ENCODE peak calls at places on chromosomes 6 and 20, in four cellular contexts. N, U, O and C are unnamed samples.

GRCh38 chr20:44460795-44461141 is 14.9 kb upstream of the TTPAL start:
- DNase-seq in U (no peak), N (peak), O (peak), C (no peak)

GRCh38 chr20:58682656-58683055 is 9.9 kb upstream of the NPEPL1 start:
- DNase-seq in U (no peak), O (no peak), N (no peak), C (no peak)

GRCh38 chr20:43755851-43756250 is 29.0 kb upstream of the GTSF1L start:
- DNase-seq in U (no peak), N (no peak), O (no peak), C (no peak)

GRCh38 chr20:57680934-57681914 is 28.6 kb downstream of the PMEPA1 start:
- DNase-seq in O (no peak), N (no peak), U (no peak), C (peak)

GRCh38 chr20:39893013-39893685 is 795.9 kb downstream of the MAFB start:
- DNase-seq in U (no peak), N (no peak), O (no peak), C (no peak)

GRCh38 chr6:324729-325125 is 32.4 kb downstream of the DUSP22 start:
- DNase-seq in O (no peak), N (no peak), U (no peak), C (no peak)

GRCh38 chr20:37382539-37383120 is 36.7 kb downstream of the SRC start:
- DNase-seq in O (no peak), N (no peak), U (no peak), C (no peak)

GRCh38 chr20:24986436-24987015 is 6.0 kb downstream of the APMAP start:
- DNase-seq in O (no peak), N (no peak), U (no peak), C (no peak)

GRCh38 chr6:89749918-89750317 is 69.7 kb downstream of the MDN1 start:
- DNase-seq in O (no peak), U (no peak), N (no peak), C (no peak)

GRCh38 chr6:113178349-113178748 is 678.8 kb upstream of the MARCKS start:
- DNase-seq in O (no peak), U (no peak), N (no peak), C (no peak)

GRCh38 chr6:111614833-111615582 is 9.3 kb upstream of the TRAF3IP2 start:
- DNase-seq in O (no peak), U (peak), N (peak), C (no peak)

GRCh38 chr20:19679931-19680330 is 78.1 kb upstream of the RIN2 start:
- DNase-seq in U (no peak), N (no peak), O (no peak), C (no peak)

GRCh38 chr20:51631011-51631950 is 88.8 kb upstream of the NFATC2 start:
- DNase-seq in N (peak), U (no peak), O (peak), C (no peak)

GRCh38 chr6:27161946-27162603 is 85.4 kb upstream of the PRSS16 start:
- DNase-seq in U (peak), O (peak), N (peak), C (no peak)

GRCh38 chr6:165663736-165664552 is 903 bp upstream of the PDE10A start:
- DNase-seq in U (peak), O (no peak), N (no peak), C (no peak)

GRCh38 chr6:8688823-8689222 is 253.5 kb upstream of the SLC35B3 start:
- DNase-seq in U (no peak), N (no peak), O (no peak), C (no peak)

GRCh38 chr6:36702656-36703055 is 5.0 kb downstream of the RAB44 start:
- DNase-seq in O (no peak), U (no peak), N (no peak), C (no peak)
- TF ChIP-seq EGR1 in O (no peak), U (no peak), N (no peak), C (no peak)

DNA sequence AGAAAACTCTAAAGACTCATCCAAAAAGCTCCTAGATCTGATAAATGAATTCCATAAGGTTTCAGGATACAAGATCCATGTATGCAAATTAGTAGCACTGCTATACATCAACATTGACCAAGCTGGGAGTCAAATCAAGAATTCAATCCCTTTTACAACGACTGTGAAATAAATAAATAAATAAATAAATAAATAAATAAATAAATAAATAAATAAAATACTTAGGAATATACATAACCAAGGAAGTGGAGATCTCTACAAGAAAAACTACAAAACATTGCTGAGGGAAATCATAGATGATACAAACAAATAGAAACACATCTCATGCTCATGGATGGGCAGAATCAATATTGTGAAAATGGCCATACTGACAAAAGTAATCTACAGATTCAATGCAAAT is 132.0 kb upstream of the NRSN1 start:
- DNase-seq in N (no peak), O (no peak), U (no peak), C (no peak)
- TF ChIP-seq EGR1 in N (no peak), O (no peak), U (no peak), C (no peak)

GRCh38 chr20:49140411-49140810 is 47.7 kb downstream of the STAU1 start:
- DNase-seq in O (no peak), N (no peak), U (no peak), C (no peak)

GRCh38 chr20:49140834-49141233 is 47.3 kb downstream of the STAU1 start:
- DNase-seq in N (no peak), O (no peak), U (no peak), C (no peak)

GRCh38 chr20:49133571-49133970 is 54.6 kb downstream of the STAU1 start:
- DNase-seq in N (no peak), U (no peak), O (no peak), C (no peak)

GRCh38 chr20:49138431-49138830 is 49.7 kb downstream of the STAU1 start:
- DNase-seq in U (no peak), O (no peak), N (no peak), C (no peak)

DNA sequence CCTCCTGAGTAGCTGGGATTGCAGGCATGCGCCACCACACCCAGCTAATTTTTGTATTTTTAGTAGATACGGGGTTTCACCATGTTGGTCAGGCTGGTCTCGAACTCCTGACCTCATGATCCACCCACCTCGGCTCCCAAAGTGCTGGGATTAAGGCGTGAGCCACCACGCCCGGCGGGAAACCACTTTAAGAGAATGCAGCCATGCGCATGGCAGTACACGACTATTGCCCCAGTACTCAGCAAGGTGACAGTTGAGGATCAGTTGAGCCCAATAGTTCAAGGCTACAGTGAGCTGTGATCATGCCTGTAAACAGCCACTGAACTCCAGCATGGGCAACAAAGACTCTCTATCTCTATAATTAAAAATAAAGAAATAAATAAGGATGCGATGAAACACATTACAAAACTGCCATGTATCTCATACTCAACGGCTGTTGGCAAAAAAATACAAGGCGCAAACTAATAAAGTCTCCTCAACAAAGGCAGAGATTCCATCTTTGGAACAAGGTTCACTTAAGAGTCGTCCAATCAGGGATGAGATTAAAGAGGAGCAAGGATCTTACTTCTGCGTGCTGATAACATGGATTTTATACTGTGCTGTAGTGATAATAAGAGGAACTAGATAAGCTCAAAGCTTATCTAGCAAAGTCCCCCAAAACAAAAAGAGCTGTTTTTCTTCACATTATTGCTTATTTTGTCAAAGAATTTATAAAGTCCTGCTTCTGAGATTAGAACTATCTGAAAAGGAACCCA is 51.1 kb downstream of the STAU1 start:
- DNase-seq in N (no peak), U (no peak), O (no peak), C (no peak)
- TF ChIP-seq EGR1 in N (no peak), U (no peak), O (no peak), C (no peak)

GRCh38 chr6:142210606-142211005 is 63.5 kb downstream of the VTA1 start:
- DNase-seq in U (no peak), N (no peak), O (no peak), C (no peak)
- TF ChIP-seq EGR1 in U (no peak), N (no peak), O (no peak), C (no peak)

GRCh38 chr20:4959582-4959981 is 41.7 kb downstream of the SLC23A2 start:
- DNase-seq in U (no peak), N (no peak), O (peak), C (no peak)
- TF ChIP-seq EGR1 in U (no peak), N (no peak), O (no peak), C (no peak)

GRCh38 chr6:163443985-163444553 is 29.6 kb downstream of the QKI start:
- DNase-seq in N (peak), U (no peak), O (no peak), C (no peak)

GRCh38 chr6:163446529-163446928 is 32.0 kb downstream of the QKI start:
- DNase-seq in N (no peak), U (no peak), O (no peak), C (no peak)

GRCh38 chr6:163454425-163454824 is 39.9 kb downstream of the QKI start:
- DNase-seq in O (no peak), N (no peak), U (no peak), C (no peak)

GRCh38 chr6:163449076-163449475 is 34.6 kb downstream of the QKI start:
- DNase-seq in O (no peak), U (no peak), N (no peak), C (no peak)
- TF ChIP-seq EGR1 in O (no peak), U (no peak), N (no peak), C (no peak)

GRCh38 chr6:31055401-31055800 is 45.1 kb downstream of the MUC22 start:
- DNase-seq in U (no peak), O (no peak), N (no peak), C (no peak)
- TF ChIP-seq EGR1 in U (no peak), O (no peak), N (no peak), C (no peak)

GRCh38 chr6:149114167-149114566 is 203.3 kb upstream of the TAB2 start:
- DNase-seq in O (no peak), U (no peak), N (peak), C (no peak)
- TF ChIP-seq EGR1 in O (no peak), U (no peak), N (no peak), C (no peak)

DNA sequence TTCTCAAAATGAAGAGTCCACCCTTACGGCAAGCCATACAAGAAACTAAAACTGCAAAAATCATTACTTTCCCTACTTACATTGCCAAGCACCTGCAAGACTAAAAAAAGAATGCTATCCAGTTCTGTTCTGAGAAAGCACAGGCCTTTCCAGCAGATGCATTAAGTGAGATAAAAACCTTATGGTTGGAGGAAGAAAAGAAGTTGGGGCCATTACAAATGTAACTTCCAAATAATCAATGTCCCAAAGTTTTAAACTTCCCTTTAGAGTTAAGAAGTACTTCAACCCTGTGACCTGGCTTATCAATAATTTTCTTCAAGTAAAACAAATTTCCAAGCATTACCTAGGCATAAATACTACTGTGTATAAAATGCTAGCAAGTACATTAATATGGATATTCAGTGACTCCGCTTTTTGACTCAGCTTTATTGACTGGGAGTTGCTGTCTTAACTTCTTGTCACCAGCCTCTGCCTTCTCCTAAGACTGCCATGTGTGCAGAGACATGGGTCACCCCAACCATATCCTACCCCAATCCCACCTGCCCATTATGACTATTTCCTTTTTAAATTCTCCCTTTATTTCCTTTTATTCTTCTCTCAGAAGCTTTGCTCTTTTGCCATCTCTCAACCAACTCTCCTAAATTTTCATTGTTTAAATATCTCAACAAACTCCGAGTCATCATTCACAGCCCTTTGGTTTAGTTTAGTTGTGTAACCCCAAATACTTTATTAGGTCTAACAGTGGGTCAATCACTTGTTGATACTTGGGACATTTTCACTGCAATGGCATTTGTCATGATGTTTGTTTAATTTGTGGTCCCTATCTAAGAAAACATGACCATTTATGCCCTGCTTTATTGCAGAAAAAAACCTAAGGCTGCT is 49.7 kb downstream of the SLC22A23 start:
- DNase-seq in N (peak), U (no peak), O (no peak), C (no peak)
- TF ChIP-seq EGR1 in N (no peak), U (no peak), O (no peak), C (no peak)